ENCODE peak calls at places on chromosomes 5 and 9, in seven cellular contexts. U is trophoblast cell, W is neuronal stem cell, P is H1, J is IMR-90, I is mesenchymal stem cell, B is H9. R is an unnamed sample.
A peak's percentile ranks its signal among the peaks of the same experiment; 100 is the strongest.

GRCh38 chr9:83937861-83938455 is 16.7 kb upstream of the KIF27 start:
- DNase-seq in W (peak; percentile 63), J (peak; percentile 62), B (no peak), P (peak; percentile 47), U (peak; percentile 59), I (peak; percentile 78), R (peak; percentile 86)

GRCh38 chr5:170603578-170604565 is 100.1 kb downstream of the KCNIP1 start:
- DNase-seq in P (peak; percentile 92), U (no peak), W (peak; percentile 70), I (peak; percentile 46), J (peak; percentile 6), B (peak; percentile 79), R (peak; percentile 84)

GRCh38 chr5:96257904-96258303 is 175.1 kb downstream of the PCSK1 start:
- DNase-seq in P (no peak), I (peak; percentile 60), B (no peak), U (no peak), J (peak; percentile 91), W (no peak), R (no peak)

GRCh38 chr5:177312649-177313181 is 1.0 kb upstream of the MXD3 start:
- DNase-seq in J (no peak), P (no peak), I (no peak), U (no peak), W (no peak), B (peak; percentile 84), R (peak; percentile 83)

GRCh38 chr9:36729902-36730301 is 157.2 kb downstream of the MELK start:
- DNase-seq in U (no peak), B (no peak), I (peak; percentile 12), J (peak; percentile 40), W (no peak), P (no peak), R (no peak)

GRCh38 chr9:99819123-99819483 is 2.6 kb upstream of the NR4A3 start:
- DNase-seq in J (no peak), I (no peak), B (no peak), U (no peak), P (no peak), W (no peak), R (peak; percentile 81)

GRCh38 chr5:177086918-177087706 is 397 bp downstream of the FGFR4 start:
- DNase-seq in B (peak; percentile 87), J (no peak), I (peak; percentile 64), U (no peak), P (peak; percentile 90), W (peak; percentile 36), R (peak; percentile 87)

GRCh38 chr9:74875656-74876055 is 12.1 kb downstream of the TRPM6 start:
- DNase-seq in B (no peak), P (no peak), I (no peak), W (no peak), J (no peak), U (no peak), R (peak; percentile 76)

GRCh38 chr9:35616681-35617459 is 1.3 kb downstream of the CD72 start:
- DNase-seq in W (no peak), B (peak; percentile 72), I (peak; percentile 77), U (peak; percentile 46), P (peak; percentile 82), J (peak; percentile 69), R (peak; percentile 43)

GRCh38 chr5:133128066-133128465 is 76.3 kb downstream of the HSPA4 start:
- DNase-seq in I (no peak), P (no peak), U (no peak), B (no peak), W (no peak), J (no peak), R (no peak)

GRCh38 chr9:134192311-134192950 is 28.1 kb upstream of the RNU6ATAC start:
- DNase-seq in I (no peak), J (no peak), B (no peak), U (no peak), W (no peak), P (no peak), R (no peak)

GRCh38 chr5:14204785-14205321 is 61.7 kb downstream of the TRIO start:
- DNase-seq in I (peak; percentile 88), P (no peak), W (no peak), B (no peak), J (peak; percentile 82), U (no peak), R (peak; percentile 64)

GRCh38 chr9:91896513-91897121 is 53.4 kb downstream of the ROR2 start:
- DNase-seq in P (no peak), W (no peak), U (no peak), I (peak; percentile 42), B (no peak), J (peak; percentile 46), R (no peak)

GRCh38 chr9:130443456-130443801 is 1.3 kb upstream of the ASS1 start:
- DNase-seq in P (no peak), W (no peak), J (no peak), I (no peak), U (no peak), B (no peak), R (no peak)

GRCh38 chr5:142201471-142201887 is 92.9 kb downstream of the NDFIP1 start:
- DNase-seq in W (no peak), I (peak; percentile 89), U (peak; percentile 24), B (no peak), P (no peak), J (peak; percentile 99), R (no peak)

DNA sequence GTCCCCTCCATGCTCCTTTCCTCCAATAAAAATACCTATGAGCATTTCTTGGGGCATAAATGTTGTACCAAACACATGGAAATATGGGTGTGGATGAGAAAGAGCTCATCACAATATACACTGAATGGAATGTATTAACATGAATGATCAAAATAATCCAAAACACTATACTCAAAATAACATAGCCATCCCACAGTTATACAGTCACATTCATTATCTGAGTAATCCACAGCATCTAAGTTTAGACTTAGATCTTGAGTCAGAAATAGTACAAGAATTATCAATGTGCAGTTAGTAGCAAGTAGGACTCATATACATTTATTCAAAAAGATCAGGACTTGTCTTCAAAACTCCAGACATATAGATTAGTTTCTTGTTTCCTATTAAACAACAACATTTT is 175.2 kb upstream of the NREP start:
- DNase-seq in B (no peak), P (no peak), J (peak; percentile 61), I (no peak), U (no peak), W (no peak), R (no peak)
- H3K4me2 ChIP-seq in B (no peak overlapping the region), P (no peak overlapping the region), J (no peak overlapping the region), I (no peak overlapping the region), U (no peak overlapping the region), W (no peak overlapping the region), R (no peak overlapping the region)

GRCh38 chr5:143534764-143535159 is 131.3 kb upstream of the NR3C1 start:
- DNase-seq in I (no peak), W (no peak), U (no peak), J (no peak), P (no peak), B (no peak), R (no peak)

GRCh38 chr5:143537056-143537455 is 133.6 kb upstream of the NR3C1 start:
- DNase-seq in U (no peak), I (no peak), J (no peak), W (no peak), P (no peak), B (no peak), R (no peak)

GRCh38 chr5:143536364-143536763 is 132.9 kb upstream of the NR3C1 start:
- DNase-seq in I (peak; percentile 89), J (peak; percentile 99), W (no peak), B (no peak), P (no peak), U (peak; percentile 83), R (peak; percentile 68)

GRCh38 chr5:143533978-143534763 is 130.7 kb upstream of the NR3C1 start:
- DNase-seq in W (no peak), J (no peak), U (no peak), P (no peak), B (no peak), I (no peak), R (no peak)

GRCh38 chr5:143533475-143533874 is 130.0 kb upstream of the NR3C1 start:
- DNase-seq in P (no peak), J (no peak), U (no peak), I (no peak), B (no peak), W (no peak), R (no peak)
- H3K23ac ChIP-seq in P (no peak overlapping the region), J (no peak overlapping the region), U (no peak overlapping the region), I (no peak overlapping the region), B (no peak overlapping the region), W (no peak overlapping the region), R (no peak overlapping the region)

DNA sequence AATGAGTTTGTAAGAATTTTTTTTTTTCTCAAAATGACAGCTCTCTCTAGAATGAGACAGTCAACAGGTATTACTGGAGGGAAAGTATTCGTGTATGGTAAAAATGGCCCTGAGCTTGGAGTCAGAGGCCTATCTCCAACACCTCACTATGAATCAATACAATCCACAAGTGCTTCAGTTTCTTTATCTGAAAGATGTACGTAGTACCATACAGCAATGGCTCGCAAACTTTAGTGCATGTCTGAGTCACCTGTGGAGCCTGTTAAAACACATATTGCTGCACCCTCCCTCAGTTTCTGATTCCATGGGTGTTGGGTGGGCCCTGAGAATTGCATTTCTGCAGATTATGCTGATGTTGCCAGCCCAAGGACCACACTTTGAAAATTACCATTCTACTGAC is 44.6 kb downstream of the DMRT2 start:
- DNase-seq in I (no peak), B (no peak), U (no peak), J (no peak), W (no peak), P (no peak), R (no peak)
- H3K4me2 ChIP-seq in I (no peak overlapping the region), B (no peak overlapping the region), U (no peak overlapping the region), J (no peak overlapping the region), W (no peak overlapping the region), P (no peak overlapping the region), R (no peak overlapping the region)

GRCh38 chr9:90870646-90871326 is 69.2 kb downstream of the SYK start:
- DNase-seq in U (peak; percentile 10), B (no peak), W (peak; percentile 20), I (peak; percentile 54), J (peak; percentile 44), P (no peak), R (peak; percentile 22)

GRCh38 chr9:90874194-90874593 is 72.6 kb downstream of the SYK start:
- DNase-seq in B (no peak), W (no peak), U (no peak), I (no peak), J (no peak), P (no peak), R (no peak)

GRCh38 chr9:90872835-90873294 is 71.2 kb downstream of the SYK start:
- DNase-seq in U (no peak), I (no peak), B (no peak), J (no peak), W (no peak), P (no peak), R (no peak)

GRCh38 chr9:90871327-90871935 is 69.8 kb downstream of the SYK start:
- DNase-seq in W (no peak), P (no peak), B (no peak), U (peak; percentile 67), J (no peak), I (no peak), R (no peak)

DNA sequence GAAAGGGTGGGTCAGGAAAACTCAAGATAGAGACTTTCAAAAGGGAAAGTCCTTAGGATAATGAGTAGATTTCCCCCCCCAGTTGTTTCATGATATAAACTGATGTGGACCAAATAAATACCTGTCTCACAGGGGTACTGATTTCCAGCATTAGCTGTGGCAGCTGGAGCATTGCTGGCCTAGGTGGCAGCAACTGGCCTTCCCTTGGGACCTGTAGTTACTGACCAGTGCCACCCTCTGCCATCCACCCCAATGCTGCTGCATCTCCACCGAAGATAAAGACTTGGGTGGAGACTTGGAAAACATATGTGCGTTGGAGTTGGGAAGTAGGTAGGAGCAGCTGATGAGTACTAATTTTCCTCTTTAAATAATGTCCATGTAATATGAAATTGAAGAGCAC is 71.8 kb downstream of the SYK start:
- DNase-seq in I (no peak), U (no peak), W (no peak), P (no peak), J (no peak), B (no peak), R (no peak)
- H3K23ac ChIP-seq in I (no peak overlapping the region), U (no peak overlapping the region), W (no peak overlapping the region), P (no peak overlapping the region), J (no peak overlapping the region), B (no peak overlapping the region), R (no peak overlapping the region)

R was measured in mesendoderm.